ENCODE peak calls at places on chromosomes 6 and 20, in eight cellular contexts. G, L, Q, K, N, I, Z and E are unnamed samples.

GRCh38 chr6:56891754-56892153 is 63.2 kb upstream of the BEND6 start:
- DNase-seq in G (no peak), L (no peak), Q (no peak), K (no peak), N (no peak), I (no peak), Z (peak), E (no peak)

GRCh38 chr6:3194535-3195376 is 32.7 kb downstream of the TUBB2B start:
- DNase-seq in G (no peak), L (no peak), Q (no peak), K (no peak), N (peak), I (no peak), Z (no peak), E (no peak)

GRCh38 chr6:125789167-125789566 is 1.6 kb upstream of the NCOA7 start:
- DNase-seq in G (no peak), L (no peak), Q (no peak), K (no peak), N (no peak), I (no peak), Z (no peak), E (no peak)

GRCh38 chr6:33170176-33171095 is 21.8 kb downstream of the COL11A2 start:
- DNase-seq in G (peak), L (no peak), Q (peak), K (no peak), N (no peak), I (no peak), Z (no peak), E (no peak)

GRCh38 chr6:166758136-166758704 is 131.2 kb upstream of the RPS6KA2 start:
- DNase-seq in G (no peak), L (no peak), Q (no peak), K (no peak), N (no peak), I (no peak), Z (no peak), E (no peak)

GRCh38 chr20:38260378-38261053 is at the start of gene KIAA1755:
- DNase-seq in G (no peak), L (no peak), Q (no peak), K (peak), N (no peak), I (no peak), Z (no peak), E (no peak)

GRCh38 chr6:163083141-163083540 is 331.4 kb upstream of the QKI start:
- DNase-seq in G (no peak), L (no peak), Q (no peak), K (no peak), N (no peak), I (no peak), Z (no peak), E (no peak)

GRCh38 chr6:33197431-33198048 is 2.9 kb downstream of the RXRB start:
- DNase-seq in G (no peak), L (peak), Q (no peak), K (no peak), N (peak), I (peak), Z (peak), E (peak)

GRCh38 chr20:46955601-46956556 is 61.2 kb downstream of the EYA2 start:
- DNase-seq in G (no peak), L (no peak), Q (no peak), K (no peak), N (no peak), I (no peak), Z (peak), E (no peak)

GRCh38 chr6:114342826-114343781 is at the start of gene HS3ST5:
- DNase-seq in G (no peak), L (no peak), Q (peak), K (no peak), N (peak), I (peak), Z (no peak), E (peak)
- TF ChIP-seq CTCF in G (no peak), L (no peak), Q (peak), K (peak), N (no peak), I (peak), Z (no peak), E (peak)

GRCh38 chr6:106884576-106884975 is 90.0 kb downstream of the CD24 start:
- DNase-seq in G (no peak), L (no peak), Q (no peak), K (no peak), N (no peak), I (no peak), Z (no peak), E (no peak)

GRCh38 chr6:106882601-106883518 is 91.7 kb downstream of the CD24 start:
- DNase-seq in G (no peak), L (no peak), Q (no peak), K (no peak), N (no peak), I (peak), Z (no peak), E (no peak)

GRCh38 chr6:106882133-106882532 is 92.4 kb downstream of the CD24 start:
- DNase-seq in G (no peak), L (no peak), Q (no peak), K (no peak), N (no peak), I (no peak), Z (no peak), E (no peak)

GRCh38 chr6:106885659-106886058 is 88.9 kb downstream of the CD24 start:
- DNase-seq in G (no peak), L (no peak), Q (no peak), K (no peak), N (no peak), I (no peak), Z (no peak), E (no peak)

DNA sequence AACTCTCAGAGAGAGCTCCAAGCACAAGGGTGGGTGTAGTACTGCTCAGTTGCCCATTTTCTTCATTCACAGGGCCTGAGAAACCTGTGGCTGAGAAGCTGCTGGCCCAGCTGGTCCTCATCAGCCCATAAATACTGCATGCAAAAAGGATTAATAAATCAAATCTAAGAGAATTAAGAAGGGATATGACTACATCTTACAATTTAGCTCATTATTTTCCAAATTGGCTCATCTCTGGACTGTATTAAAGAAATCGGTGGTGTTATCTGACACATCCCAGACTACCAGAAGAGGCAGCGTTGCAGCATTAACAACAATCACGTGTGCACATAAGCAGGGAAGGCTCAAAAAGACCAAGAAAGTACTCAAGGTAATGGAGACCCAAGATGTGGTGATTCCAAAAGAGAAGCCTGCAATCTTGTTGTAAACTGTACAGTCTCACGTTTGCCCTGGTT is 90.7 kb downstream of the CD24 start:
- DNase-seq in G (no peak), L (no peak), Q (no peak), K (no peak), N (no peak), I (no peak), Z (no peak), E (no peak)
- TF ChIP-seq CTCF in G (no peak), L (no peak), Q (no peak), K (no peak), N (no peak), I (no peak), Z (peak), E (peak)

DNA sequence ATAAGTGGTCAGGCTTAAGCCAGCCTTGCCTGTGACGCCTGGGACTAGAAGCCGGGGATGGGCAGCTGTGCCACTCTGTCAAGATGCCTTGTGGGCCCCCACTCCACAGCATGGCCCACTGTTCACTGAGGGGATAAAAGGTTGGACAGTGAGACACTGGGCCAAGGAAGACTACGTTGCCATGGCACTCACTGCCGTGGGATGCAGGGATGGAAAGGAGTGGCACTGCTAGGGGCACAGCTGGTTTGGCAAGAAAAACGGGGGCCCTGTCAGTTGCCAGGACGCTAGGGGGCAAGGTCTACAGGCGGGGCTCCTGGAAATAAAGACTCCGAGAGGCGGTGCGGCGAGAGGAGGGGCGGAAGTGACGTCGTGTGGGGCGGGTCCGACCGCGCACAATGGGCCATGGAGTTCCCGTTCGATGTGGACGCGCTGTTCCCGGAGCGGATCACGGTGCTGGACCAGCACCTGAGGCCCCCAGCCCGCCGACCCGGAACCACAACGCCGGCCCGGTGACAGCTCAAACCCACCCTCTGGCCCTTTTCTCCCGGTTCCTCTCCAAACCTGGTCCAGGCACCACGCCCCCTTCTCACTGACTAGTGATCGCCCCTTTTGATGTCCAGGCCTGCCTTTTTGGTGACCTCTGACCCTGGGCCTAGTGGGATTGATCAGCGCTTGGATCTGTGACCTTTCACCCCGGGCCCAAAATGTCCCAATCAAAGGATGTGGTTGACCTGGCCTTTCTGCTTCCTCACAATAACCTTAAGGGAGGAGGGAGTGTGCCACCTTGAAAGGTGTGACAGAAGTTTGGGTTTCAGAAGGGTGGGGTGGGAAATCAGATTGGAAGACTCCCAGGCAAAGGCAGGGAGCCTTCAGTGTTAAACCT is at the start of gene ATAT1:
- DNase-seq in G (peak), L (peak), Q (peak), K (peak), N (peak), I (peak), Z (peak), E (peak)
- TF ChIP-seq CTCF in G (peak), L (peak), Q (no peak), K (peak), N (peak), I (no peak), Z (peak), E (peak)

GRCh38 chr6:106170030-106170791 is 84.1 kb downstream of the PRDM1 start:
- DNase-seq in G (no peak), L (no peak), Q (no peak), K (no peak), N (no peak), I (no peak), Z (no peak), E (no peak)
- TF ChIP-seq CTCF in G (no peak), L (no peak), Q (no peak), K (no peak), N (no peak), I (no peak), Z (no peak), E (no peak)